ENCODE peak calls at places on chromosomes 2 and 18, in four cellular contexts. Q is K562, K is HepG2, R is GM12878. C is an unnamed sample.

GRCh38 chr2:240601831-240602160 is 15.3 kb downstream of the CAPN10 start:
- DNase-seq in Q (no peak), K (no peak), R (no peak), C (no peak)

GRCh38 chr2:164351536-164351935 is 269.7 kb downstream of the GRB14 start:
- DNase-seq in Q (no peak), K (no peak), R (no peak), C (no peak)

GRCh38 chr2:11669454-11670291 is at the start of gene NTSR2:
- DNase-seq in Q (no peak), K (peak), R (no peak), C (peak)

GRCh38 chr18:9531791-9532410 is 56.6 kb downstream of the RALBP1 start:
- DNase-seq in Q (no peak), K (no peak), R (no peak), C (no peak)

GRCh38 chr2:109428281-109428680 is 185.5 kb downstream of the SEPTIN10 start:
- DNase-seq in Q (no peak), K (no peak), R (no peak), C (no peak)

GRCh38 chr18:10301831-10302483 is 152.5 kb upstream of the APCDD1 start:
- DNase-seq in Q (no peak), K (no peak), R (no peak), C (no peak)

GRCh38 chr2:164735309-164735919 is 106.2 kb downstream of the COBLL1 start:
- DNase-seq in Q (no peak), K (no peak), R (no peak), C (no peak)

GRCh38 chr2:169511818-169512217 is 2.3 kb downstream of the KLHL41 start:
- DNase-seq in Q (no peak), K (no peak), R (no peak), C (no peak)

GRCh38 chr2:190858817-190859216 is 21.8 kb upstream of the GLS start:
- DNase-seq in Q (no peak), K (peak), R (no peak), C (no peak)

GRCh38 chr2:232039086-232039485 is 77.6 kb downstream of the DIS3L2 start:
- DNase-seq in Q (no peak), K (no peak), R (no peak), C (no peak)

GRCh38 chr2:172230783-172231446 is 128.2 kb upstream of the DLX2 start:
- DNase-seq in Q (no peak), K (no peak), R (no peak), C (no peak)

GRCh38 chr2:2540406-2540805 is 209.3 kb upstream of the MYT1L start:
- DNase-seq in Q (no peak), K (no peak), R (no peak), C (no peak)

GRCh38 chr2:2546046-2546445 is 215.0 kb upstream of the MYT1L start:
- DNase-seq in Q (no peak), K (no peak), R (no peak), C (no peak)

GRCh38 chr2:2542316-2542715 is 211.2 kb upstream of the MYT1L start:
- DNase-seq in Q (no peak), K (no peak), R (no peak), C (no peak)

GRCh38 chr2:2547451-2547850 is 216.4 kb upstream of the MYT1L start:
- DNase-seq in Q (no peak), K (no peak), R (no peak), C (no peak)

DNA sequence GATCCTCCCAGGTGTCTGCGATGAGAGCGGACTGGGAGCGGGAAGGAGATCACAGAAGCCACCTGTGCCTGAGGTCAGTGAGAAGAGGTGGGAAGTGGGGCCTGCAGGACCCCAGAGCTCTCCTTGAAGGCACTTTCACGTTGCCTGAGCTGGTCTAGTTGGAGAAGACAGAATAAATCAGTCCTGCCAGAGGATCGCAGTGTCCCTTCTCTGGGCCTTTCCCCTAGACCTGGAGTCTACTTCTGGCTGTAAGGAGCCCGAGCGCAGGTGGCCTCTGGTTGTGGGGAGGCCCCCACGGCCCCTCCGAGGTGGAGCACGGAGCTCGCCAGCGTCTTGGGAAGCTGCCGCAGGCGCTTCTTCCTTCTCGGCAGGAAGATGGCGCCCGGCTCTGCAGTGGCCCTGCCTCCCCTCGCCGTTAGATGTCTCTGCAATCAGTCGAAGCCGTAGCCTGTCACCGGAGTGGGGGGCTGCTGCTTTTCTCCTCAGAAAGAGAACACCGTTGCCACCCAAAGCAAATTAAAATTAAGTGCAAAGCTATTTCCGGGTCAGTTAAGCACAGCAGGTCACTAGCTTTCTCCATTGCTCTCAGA is 212.0 kb upstream of the MYT1L start:
- DNase-seq in Q (peak), K (no peak), R (no peak), C (peak)
- TF ChIP-seq CTCF in Q (peak), K (no peak), R (no peak), C (peak)

GRCh38 chr18:66621816-66622576 is 18.1 kb upstream of the CDH19 start:
- DNase-seq in Q (no peak), K (no peak), R (no peak), C (no peak)

DNA sequence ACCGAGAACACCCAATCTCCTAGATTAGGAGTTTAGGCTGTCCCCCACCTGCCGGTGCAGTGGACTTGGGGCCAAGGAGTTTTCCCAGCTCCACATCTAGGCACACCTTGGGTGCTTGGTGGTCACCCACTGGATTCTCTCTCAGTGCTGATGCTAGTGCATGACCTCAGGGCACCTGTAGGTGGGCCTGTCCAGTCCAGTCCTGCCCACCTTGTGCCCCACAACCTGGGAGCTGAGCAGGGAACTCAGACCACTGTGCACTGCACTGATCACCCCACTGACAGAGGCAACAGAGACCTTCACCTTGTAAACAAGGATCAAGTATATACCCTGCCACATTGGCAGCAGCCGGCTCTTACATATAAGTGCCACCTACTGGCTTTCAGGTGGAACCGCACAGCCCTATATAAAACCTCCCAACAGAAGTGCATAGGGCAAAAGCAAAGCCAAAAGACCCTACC is 12.7 kb upstream of the CDH19 start:
- DNase-seq in Q (no peak), K (peak), R (no peak), C (peak)
- TF ChIP-seq JUNB in Q (no peak), K (no peak), R (no peak), C (no peak)

DNA sequence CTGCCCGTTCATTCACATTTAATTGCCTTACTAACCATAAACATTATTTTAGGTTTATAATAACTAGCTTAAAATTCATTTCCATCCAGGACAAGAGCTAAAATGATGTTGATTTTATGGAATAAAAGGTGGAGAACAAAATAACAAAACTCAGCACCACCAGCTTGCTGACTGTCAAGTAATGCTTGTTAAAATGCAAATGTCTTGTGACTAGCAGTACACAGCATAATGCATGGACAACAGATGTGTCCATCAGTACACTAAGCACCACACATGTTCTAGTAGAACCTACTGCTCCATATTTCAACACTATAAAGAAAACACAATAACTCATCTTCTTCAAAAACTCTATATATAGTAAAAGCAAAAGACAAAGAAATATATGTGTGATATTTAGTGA is 224.7 kb upstream of the SMAD7 start:
- DNase-seq in Q (no peak), K (no peak), R (no peak), C (no peak)
- TF ChIP-seq CREB1 in Q (no peak), K (no peak), R (no peak), C (no peak)

GRCh38 chr2:218956039-218956438 is 3.4 kb upstream of the CDK5R2 start:
- DNase-seq in Q (no peak), K (no peak), R (no peak), C (no peak)

GRCh38 chr2:218954541-218955300 is 4.7 kb upstream of the CDK5R2 start:
- DNase-seq in Q (no peak), K (no peak), R (no peak), C (no peak)

GRCh38 chr2:218957685-218958084 is 1.8 kb upstream of the CDK5R2 start:
- DNase-seq in Q (no peak), K (no peak), R (no peak), C (no peak)

GRCh38 chr2:218952160-218952559 is 7.3 kb upstream of the CDK5R2 start:
- DNase-seq in Q (no peak), K (no peak), R (no peak), C (no peak)

GRCh38 chr2:218953366-218953954 is 6.0 kb upstream of the CDK5R2 start:
- DNase-seq in Q (no peak), K (no peak), R (no peak), C (peak)
- TF ChIP-seq CTCF in Q (peak), K (peak), R (peak), C (peak)

GRCh38 chr2:234827096-234827860 is 124.5 kb upstream of the SH3BP4 start:
- DNase-seq in Q (no peak), K (no peak), R (no peak), C (no peak)

GRCh38 chr2:234821946-234822470 is 129.8 kb upstream of the SH3BP4 start:
- DNase-seq in Q (no peak), K (no peak), R (no peak), C (no peak)

GRCh38 chr2:234823196-234823876 is 128.5 kb upstream of the SH3BP4 start:
- DNase-seq in Q (no peak), K (no peak), R (no peak), C (no peak)

GRCh38 chr2:234826676-234827075 is 125.1 kb upstream of the SH3BP4 start:
- DNase-seq in Q (no peak), K (no peak), R (no peak), C (no peak)

DNA sequence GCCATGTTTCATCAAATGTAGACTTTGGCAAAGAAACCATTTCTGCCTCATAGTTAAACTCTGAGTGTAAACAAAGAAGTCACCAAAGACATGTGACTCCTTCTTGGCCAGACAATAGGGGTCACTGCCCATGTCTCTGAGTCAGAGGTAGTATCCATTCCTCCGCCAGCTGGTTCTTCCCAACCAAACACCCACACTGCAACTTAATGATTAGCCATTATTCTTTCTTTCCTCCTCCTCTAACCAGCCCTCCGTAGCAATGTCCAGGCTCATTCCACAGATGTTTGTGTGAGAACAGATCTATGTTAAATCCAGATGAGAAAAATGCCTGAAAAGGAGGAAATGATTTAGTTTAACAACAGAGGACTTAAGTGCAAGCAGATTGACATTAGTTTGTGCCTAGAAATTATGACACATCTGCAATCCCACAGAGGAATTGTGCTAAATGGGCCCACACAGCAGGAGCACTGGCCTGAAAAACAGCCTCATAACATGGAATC is 127.9 kb upstream of the SH3BP4 start:
- DNase-seq in Q (no peak), K (peak), R (no peak), C (no peak)
- TF ChIP-seq JUNB in Q (no peak), K (no peak), R (no peak), C (no peak)

DNA sequence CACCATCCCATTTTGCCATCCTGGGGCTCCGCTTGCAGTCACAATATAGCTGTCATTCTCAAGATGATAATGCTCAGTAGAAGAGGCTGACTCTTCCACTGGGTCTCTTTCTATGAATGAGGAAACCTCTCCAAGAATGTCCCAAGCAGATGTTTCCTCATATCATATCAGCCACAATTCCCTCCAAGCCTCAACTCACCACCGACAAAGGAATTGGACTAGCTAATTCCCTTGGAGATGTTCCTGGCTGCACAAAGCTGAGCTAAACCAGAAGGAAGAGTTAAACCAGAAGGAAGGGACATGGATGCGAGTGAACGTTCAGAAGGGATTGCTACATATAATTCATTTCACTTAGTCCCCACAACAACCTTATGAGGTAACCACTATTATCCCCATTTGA is 65.0 kb upstream of the NPAS2 start:
- DNase-seq in Q (no peak), K (no peak), R (no peak), C (no peak)
- TF ChIP-seq CREB1 in Q (no peak), K (no peak), R (no peak), C (no peak)